ENCODE peak calls at places on chromosomes 6 and 20, in four cellular contexts. One of them, this sample, is unnamed.

GRCh38 chr20:25022680-25023079 is 30.1 kb upstream of the APMAP start:
- DNase-seq in effector CD4-positive, alpha-beta T cell: no peak
- DNase-seq in pancreas: peak; percentile 84
- DNase-seq in nucleus accumbens: no peak
- DNase-seq in this sample: no peak

GRCh38 chr6:33066917-33067521 is 6.4 kb downstream of the HLA-DPA1 start:
- DNase-seq in effector CD4-positive, alpha-beta T cell: no peak
- DNase-seq in pancreas: no peak
- DNase-seq in nucleus accumbens: no peak
- DNase-seq in this sample: no peak

GRCh38 chr6:137080711-137081110 is 35.9 kb upstream of the IL20RA start:
- DNase-seq in effector CD4-positive, alpha-beta T cell: no peak
- DNase-seq in pancreas: no peak
- DNase-seq in nucleus accumbens: no peak
- DNase-seq in this sample: no peak

GRCh38 chr6:37131960-37132253 is 38.0 kb upstream of the PIM1 start:
- DNase-seq in effector CD4-positive, alpha-beta T cell: no peak
- DNase-seq in pancreas: no peak
- DNase-seq in nucleus accumbens: no peak
- DNase-seq in this sample: no peak

GRCh38 chr20:17958326-17959256 is 10.0 kb downstream of the SNX5 start:
- DNase-seq in effector CD4-positive, alpha-beta T cell: no peak
- DNase-seq in pancreas: no peak
- DNase-seq in nucleus accumbens: no peak
- DNase-seq in this sample: peak; percentile 45

GRCh38 chr6:27623103-27623502 is 150.2 kb upstream of the ZNF184 start:
- DNase-seq in effector CD4-positive, alpha-beta T cell: no peak
- DNase-seq in pancreas: no peak
- DNase-seq in nucleus accumbens: no peak
- DNase-seq in this sample: no peak

GRCh38 chr6:71476872-71477271 is 188.3 kb downstream of the OGFRL1 start:
- DNase-seq in effector CD4-positive, alpha-beta T cell: no peak
- DNase-seq in pancreas: no peak
- DNase-seq in nucleus accumbens: no peak
- DNase-seq in this sample: no peak

GRCh38 chr20:62409935-62410741 is 3.1 kb upstream of the CABLES2 start:
- DNase-seq in effector CD4-positive, alpha-beta T cell: no peak
- DNase-seq in pancreas: peak; percentile 80
- DNase-seq in nucleus accumbens: peak; percentile 2
- DNase-seq in this sample: peak; percentile 12

GRCh38 chr6:163945813-163946212 is 531.3 kb downstream of the QKI start:
- DNase-seq in effector CD4-positive, alpha-beta T cell: no peak
- DNase-seq in pancreas: no peak
- DNase-seq in nucleus accumbens: no peak
- DNase-seq in this sample: no peak

GRCh38 chr6:108728826-108729225 is 119.4 kb upstream of the ARMC2 start:
- DNase-seq in effector CD4-positive, alpha-beta T cell: no peak
- DNase-seq in pancreas: no peak
- DNase-seq in nucleus accumbens: no peak
- DNase-seq in this sample: no peak

GRCh38 chr20:1469925-1470571 is 3.4 kb upstream of the NSFL1C start:
- DNase-seq in effector CD4-positive, alpha-beta T cell: no peak
- DNase-seq in pancreas: peak; percentile 91
- DNase-seq in nucleus accumbens: peak; percentile 34
- DNase-seq in this sample: peak; percentile 99

GRCh38 chr6:137936798-137937197 is 69.7 kb downstream of the TNFAIP3 start:
- DNase-seq in effector CD4-positive, alpha-beta T cell: no peak
- DNase-seq in pancreas: no peak
- DNase-seq in nucleus accumbens: no peak
- DNase-seq in this sample: no peak

GRCh38 chr20:15900443-15900842 is 672.8 kb downstream of the KIF16B start:
- DNase-seq in effector CD4-positive, alpha-beta T cell: no peak
- DNase-seq in pancreas: no peak
- DNase-seq in nucleus accumbens: no peak
- DNase-seq in this sample: peak; percentile 5

GRCh38 chr6:166365221-166365620 is 17.5 kb downstream of the MPC1 start:
- DNase-seq in effector CD4-positive, alpha-beta T cell: no peak
- DNase-seq in pancreas: no peak
- DNase-seq in nucleus accumbens: no peak
- DNase-seq in this sample: peak; percentile 53

GRCh38 chr6:34172961-34173775 is 27.3 kb upstream of the GRM4 start:
- DNase-seq in effector CD4-positive, alpha-beta T cell: no peak
- DNase-seq in pancreas: no peak
- DNase-seq in nucleus accumbens: no peak
- DNase-seq in this sample: no peak

GRCh38 chr6:138563650-138564049 is 64.4 kb upstream of the NHSL1 start:
- DNase-seq in effector CD4-positive, alpha-beta T cell: no peak
- DNase-seq in pancreas: no peak
- DNase-seq in nucleus accumbens: no peak
- DNase-seq in this sample: no peak

GRCh38 chr6:43328528-43328927 is 19.9 kb upstream of the CRIP3 start:
- DNase-seq in effector CD4-positive, alpha-beta T cell: no peak
- DNase-seq in pancreas: peak; percentile 48
- DNase-seq in nucleus accumbens: no peak
- DNase-seq in this sample: no peak

GRCh38 chr20:63292904-63293303 is at the start of gene COL20A1:
- DNase-seq in effector CD4-positive, alpha-beta T cell: no peak
- DNase-seq in pancreas: no peak
- DNase-seq in nucleus accumbens: no peak
- DNase-seq in this sample: no peak

This sample was measured in fibroblast of mammary gland.